ENCODE peak calls at places on chromosomes 2 and 18, in six cellular contexts. Z is NCI-H146; B is RWPE1; X is caudate nucleus; I is effector memory CD4-positive, alpha-beta T cell; J is AML-193. G is an unnamed sample.

GRCh38 chr18:5661179-5661578 is 117.4 kb upstream of the EPB41L3 start:
- DNase-seq in Z (no peak), B (no peak), X (no peak), I (no peak), J (no peak), G (no peak)

GRCh38 chr2:99397251-99397920 is 60.2 kb downstream of the EIF5B start:
- DNase-seq in Z (no peak), B (no peak), X (no peak), I (no peak), J (peak), G (no peak)

GRCh38 chr2:242057379-242058040 is 188.0 kb downstream of the RTP5 start:
- DNase-seq in Z (no peak), B (no peak), X (no peak), I (no peak), J (no peak), G (no peak)

GRCh38 chr2:238973038-238973772 is 125.3 kb downstream of the TWIST2 start:
- DNase-seq in Z (no peak), B (no peak), X (no peak), I (no peak), J (no peak), G (no peak)

GRCh38 chr18:8839285-8839684 is 133.9 kb downstream of the MTCL1 start:
- DNase-seq in Z (no peak), B (no peak), X (no peak), I (no peak), J (no peak), G (no peak)

GRCh38 chr18:68114989-68115388 is 598.5 kb upstream of the DSEL start:
- DNase-seq in Z (no peak), B (no peak), X (no peak), I (no peak), J (no peak), G (no peak)

GRCh38 chr2:127683766-127684165 is 8.4 kb upstream of the LIMS2 start:
- DNase-seq in Z (no peak), B (no peak), X (no peak), I (no peak), J (no peak), G (no peak)

GRCh38 chr2:142965464-142965863 is 88.0 kb downstream of the KYNU start:
- DNase-seq in Z (no peak), B (no peak), X (no peak), I (no peak), J (no peak), G (no peak)

GRCh38 chr2:47288864-47289263 is 114.1 kb upstream of the MSH2 start:
- DNase-seq in Z (no peak), B (peak), X (no peak), I (no peak), J (peak), G (no peak)

GRCh38 chr18:61333746-61334490 is 688 bp downstream of the CDH20 start:
- DNase-seq in Z (peak), B (no peak), X (peak), I (no peak), J (no peak), G (no peak)

GRCh38 chr2:102258386-102259074 is 52.8 kb upstream of the IL1RL1 start:
- DNase-seq in Z (no peak), B (peak), X (no peak), I (no peak), J (peak), G (no peak)

GRCh38 chr2:112304298-112304941 is 29.0 kb downstream of the ZC3H6 start:
- DNase-seq in Z (no peak), B (no peak), X (no peak), I (no peak), J (no peak), G (no peak)

GRCh38 chr2:17830053-17831034 is 14.1 kb downstream of the MSGN1 start:
- DNase-seq in Z (no peak), B (peak), X (peak), I (no peak), J (no peak), G (peak)

GRCh38 chr2:217325251-217325650 is 465.4 kb upstream of the TNP1 start:
- DNase-seq in Z (peak), B (no peak), X (no peak), I (no peak), J (no peak), G (no peak)

GRCh38 chr2:144567745-144568144 is 47.8 kb upstream of the ZEB2 start:
- DNase-seq in Z (peak), B (no peak), X (no peak), I (no peak), J (no peak), G (no peak)

GRCh38 chr18:74294526-74294925 is 2.8 kb upstream of the CYB5A start:
- DNase-seq in Z (no peak), B (no peak), X (no peak), I (no peak), J (no peak), G (no peak)

GRCh38 chr2:197107291-197108269 is 181.1 kb upstream of the PGAP1 start:
- DNase-seq in Z (no peak), B (no peak), X (no peak), I (no peak), J (no peak), G (no peak)

GRCh38 chr2:182920631-182921056 is 54.2 kb upstream of the FRZB start:
- DNase-seq in Z (no peak), B (no peak), X (no peak), I (no peak), J (no peak), G (no peak)

GRCh38 chr2:20093263-20094141 is 42.1 kb upstream of the LAPTM4A start:
- DNase-seq in Z (peak), B (peak), X (no peak), I (no peak), J (no peak), G (no peak)

GRCh38 chr2:32901313-32901712 is 45.4 kb upstream of the LTBP1 start:
- DNase-seq in Z (no peak), B (no peak), X (no peak), I (no peak), J (no peak), G (no peak)

GRCh38 chr2:8076453-8077284 is 605.2 kb upstream of the ID2 start:
- DNase-seq in Z (no peak), B (no peak), X (no peak), I (no peak), J (peak), G (no peak)

GRCh38 chr2:43438858-43439655 is 156.8 kb downstream of the THADA start:
- DNase-seq in Z (no peak), B (no peak), X (no peak), I (no peak), J (no peak), G (no peak)

GRCh38 chr2:204900910-204901309 is 355.6 kb downstream of the PARD3B start:
- DNase-seq in Z (peak), B (no peak), X (no peak), I (no peak), J (no peak), G (no peak)

GRCh38 chr2:52572469-52572894 is 1195.1 kb upstream of the CHAC2 start:
- DNase-seq in Z (no peak), B (no peak), X (no peak), I (no peak), J (no peak), G (no peak)

GRCh38 chr2:231627384-231628156 is 34.9 kb downstream of the TEX44 start:
- DNase-seq in Z (no peak), B (no peak), X (no peak), I (no peak), J (no peak), G (no peak)

GRCh38 chr18:13371689-13372404 is 153.3 kb downstream of the LDLRAD4 start:
- DNase-seq in Z (no peak), B (no peak), X (no peak), I (no peak), J (no peak), G (no peak)

GRCh38 chr2:109213646-109214417 is 84.8 kb downstream of the SH3RF3 start:
- DNase-seq in Z (no peak), B (peak), X (no peak), I (peak), J (peak), G (no peak)

GRCh38 chr2:45028276-45028675 is 19.0 kb upstream of the SIX2 start:
- DNase-seq in Z (no peak), B (no peak), X (no peak), I (no peak), J (no peak), G (no peak)